ENCODE peak calls at places on chromosomes 4 and X, in nine cellular contexts. W is uterus; I is endodermal cell; O is naive thymus-derived CD4-positive, alpha-beta T cell; N is H9; G is Panc1; C is psoas muscle; S is transverse colon; Q is right atrium auricular region. U is an unnamed sample. For H3K9me3, the result is how much of the 10 kb centered on the place peaks cover.

GRCh38 chr4:184310171-184310567 is 92.5 kb upstream of the ENPP6 start:
- DNase-seq in C (no peak), O (peak), I (peak), N (peak), G (no peak), S (peak), W (no peak), Q (no peak), U (no peak)

GRCh38 chr4:178970433-178971140 is 1528.3 kb upstream of the AGA start:
- DNase-seq in N (no peak), C (no peak), Q (no peak), S (no peak), O (no peak), I (no peak), G (no peak), W (no peak), U (no peak)

GRCh38 chr4:66929748-66930147 is 615.6 kb downstream of the CENPC start:
- DNase-seq in Q (no peak), W (no peak), C (no peak), N (no peak), S (no peak), O (no peak), G (no peak), I (no peak), U (no peak)

GRCh38 chr4:145785391-145786008 is 105.6 kb downstream of the C4orf51 start:
- DNase-seq in W (no peak), I (no peak), C (no peak), G (no peak), S (no peak), N (no peak), O (no peak), Q (no peak), U (no peak)

GRCh38 chrX:17706676-17707075 is 30.6 kb upstream of the SCML1 start:
- DNase-seq in Q (no peak), W (no peak), O (no peak), C (no peak), G (no peak), N (no peak), I (no peak), S (no peak), U (no peak)

GRCh38 chr4:123505077-123505456 is 108.5 kb downstream of the SPRY1 start:
- DNase-seq in O (no peak), S (no peak), Q (no peak), G (no peak), N (no peak), I (peak), W (no peak), C (no peak), U (no peak)

GRCh38 chrX:39903343-39903742 is 194.4 kb downstream of the BCOR start:
- DNase-seq in G (no peak), C (no peak), N (no peak), O (no peak), I (no peak), Q (no peak), W (no peak), S (no peak), U (no peak)

GRCh38 chrX:143873343-143873742 is 10.5 kb upstream of the UBE2NL start:
- DNase-seq in G (no peak), N (no peak), S (no peak), Q (no peak), C (no peak), W (no peak), I (no peak), O (no peak), U (no peak)

GRCh38 chr4:83115000-83115399 is 471 bp upstream of the PLAC8 start:
- DNase-seq in W (no peak), O (no peak), I (no peak), N (no peak), G (no peak), Q (no peak), S (no peak), C (no peak), U (no peak)

GRCh38 chr4:752196-752861 is 46.7 kb downstream of the PCGF3 start:
- DNase-seq in W (no peak), O (no peak), Q (no peak), C (no peak), G (no peak), S (no peak), N (no peak), I (no peak), U (no peak)

GRCh38 chr4:648579-649292 is 23.4 kb downstream of the PDE6B start:
- DNase-seq in N (no peak), W (no peak), C (no peak), G (no peak), Q (no peak), I (peak), S (no peak), O (no peak), U (no peak)

GRCh38 chr4:48681856-48682255 is 98.2 kb downstream of the FRYL start:
- DNase-seq in N (no peak), O (peak), Q (no peak), W (no peak), C (no peak), I (no peak), S (no peak), G (no peak), U (no peak)

GRCh38 chr4:41749650-41750049 is 1.1 kb upstream of the PHOX2B start:
- DNase-seq in N (no peak), I (peak), Q (no peak), S (no peak), C (no peak), W (no peak), O (no peak), G (no peak), U (no peak)

GRCh38 chr4:3375688-3376087 is 66.1 kb upstream of the HGFAC start:
- DNase-seq in W (no peak), O (no peak), Q (peak), S (no peak), N (no peak), C (peak), G (no peak), I (no peak), U (no peak)

GRCh38 chr4:80709082-80709869 is 321.2 kb upstream of the BMP3 start:
- DNase-seq in I (no peak), O (peak), N (no peak), S (no peak), Q (no peak), C (no peak), G (no peak), W (no peak), U (no peak)

GRCh38 chr4:89871211-89871610 is 23.4 kb upstream of the MMRN1 start:
- DNase-seq in G (no peak), W (no peak), N (no peak), S (no peak), O (no peak), I (no peak), Q (no peak), C (no peak), U (no peak)

GRCh38 chr4:140091305-140091704 is 62.7 kb downstream of the MAML3 start:
- DNase-seq in N (no peak), G (no peak), Q (no peak), C (no peak), S (no peak), I (no peak), W (no peak), O (no peak), U (no peak)

GRCh38 chr4:52366625-52367024 is 292.5 kb downstream of the USP46 start:
- DNase-seq in I (no peak), N (no peak), O (no peak), Q (no peak), W (no peak), S (no peak), G (no peak), C (no peak), U (no peak)

GRCh38 chrX:138411048-138411447 is 300.5 kb downstream of the FGF13 start:
- DNase-seq in S (no peak), C (no peak), G (no peak), W (no peak), I (no peak), O (no peak), Q (no peak), N (no peak), U (no peak)

GRCh38 chr4:25769251-25769650 is 93.5 kb downstream of the SEL1L3 start:
- DNase-seq in O (no peak), I (no peak), N (no peak), C (peak), S (no peak), W (no peak), Q (no peak), G (no peak), U (no peak)

GRCh38 chr4:6658635-6659075 is 18.2 kb downstream of the MRFAP1 start:
- DNase-seq in C (peak), W (peak), Q (no peak), G (no peak), O (peak), I (peak), N (peak), S (peak), U (peak)

GRCh38 chrX:79270401-79270800 is 96.7 kb downstream of the ITM2A start:
- DNase-seq in N (peak), O (peak), W (no peak), Q (no peak), C (no peak), I (peak), S (peak), G (peak), U (peak)

GRCh38 chr4:83599183-83599582 is 63.3 kb downstream of the GPAT3 start:
- DNase-seq in N (no peak), W (no peak), G (no peak), O (no peak), I (peak), Q (no peak), S (no peak), C (no peak), U (no peak)

GRCh38 chrX:12770440-12770839 is 20.8 kb upstream of the PRPS2 start:
- DNase-seq in I (no peak), O (peak), C (no peak), N (no peak), Q (no peak), S (no peak), W (no peak), G (no peak), U (no peak)

GRCh38 chr4:39151120-39151713 is 31.1 kb upstream of the WDR19 start:
- DNase-seq in W (no peak), O (no peak), S (no peak), C (no peak), G (no peak), N (no peak), I (no peak), Q (no peak), U (no peak)

GRCh38 chrX:39691724-39692123 is 406.0 kb downstream of the BCOR start:
- DNase-seq in G (no peak), S (no peak), W (no peak), I (no peak), O (no peak), Q (no peak), C (no peak), N (no peak), U (no peak)

GRCh38 chr4:37383579-37384229 is 139.2 kb downstream of the NWD2 start:
- DNase-seq in S (peak), W (no peak), N (peak), I (peak), Q (no peak), C (no peak), O (peak), G (peak), U (no peak)

GRCh38 chr4:33592701-33593100 is 2651.6 kb downstream of the ARAP2 start:
- DNase-seq in I (no peak), S (no peak), G (no peak), C (no peak), W (no peak), O (no peak), Q (no peak), N (no peak), U (no peak)
- H3K9me3 ChIP-seq in I (half or more), S (under half), G (under half), C (under half), W (under half), O (under half), Q (under half), N (under half), U (under half)

GRCh38 chrX:152652467-152652866 is 14.8 kb downstream of the GABRQ start:
- DNase-seq in O (no peak), G (no peak), S (no peak), W (no peak), Q (no peak), N (no peak), C (no peak), I (no peak), U (no peak)
- H3K9me3 ChIP-seq in O (under half), G (under half), S (under half), W (under half), Q (under half), N (half or more), C (under half), I (under half), U (under half)

GRCh38 chrX:66676990-66677389 is 38.1 kb upstream of the EDA2R start:
- DNase-seq in G (no peak), O (no peak), I (no peak), C (no peak), S (no peak), W (no peak), Q (no peak), N (no peak), U (no peak)
- H3K9me3 ChIP-seq in G (under half), O (under half), I (under half), C (under half), S (under half), W (under half), Q (under half), N (under half), U (under half)

GRCh38 chrX:30799327-30799726 is 89.7 kb downstream of the TAB3 start:
- DNase-seq in C (no peak), Q (no peak), N (no peak), O (no peak), W (no peak), G (no peak), I (peak), S (no peak), U (no peak)
- H3K9me3 ChIP-seq in C (under half), Q (under half), N (under half), O (under half), W (under half), G (under half), I (under half), S (under half), U (under half)

DNA sequence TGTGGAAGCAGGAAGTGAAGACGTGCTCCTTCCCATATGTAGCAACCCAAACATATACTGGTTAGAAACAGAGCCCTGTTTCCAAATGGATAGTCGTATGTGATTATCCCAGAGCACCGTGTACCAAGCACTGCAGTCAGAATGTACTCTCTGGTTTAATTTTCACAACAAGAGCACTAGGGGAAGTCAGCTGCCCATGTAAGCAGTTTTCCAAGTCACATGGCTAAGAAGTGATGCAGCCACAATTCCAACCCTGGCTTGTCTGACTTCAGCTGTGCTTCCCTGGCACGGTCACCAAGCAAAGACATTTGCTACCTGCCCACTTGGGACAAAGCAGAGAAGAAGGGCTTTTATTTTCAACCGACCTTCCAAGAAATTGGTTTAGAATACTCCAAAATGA is 28.2 kb upstream of the CEP135 start:
- DNase-seq in Q (no peak), O (no peak), N (no peak), I (no peak), C (no peak), W (no peak), G (no peak), S (no peak), U (no peak)
- H3K9me3 ChIP-seq in Q (under half), O (under half), N (under half), I (under half), C (under half), W (under half), G (under half), S (under half), U (under half)

DNA sequence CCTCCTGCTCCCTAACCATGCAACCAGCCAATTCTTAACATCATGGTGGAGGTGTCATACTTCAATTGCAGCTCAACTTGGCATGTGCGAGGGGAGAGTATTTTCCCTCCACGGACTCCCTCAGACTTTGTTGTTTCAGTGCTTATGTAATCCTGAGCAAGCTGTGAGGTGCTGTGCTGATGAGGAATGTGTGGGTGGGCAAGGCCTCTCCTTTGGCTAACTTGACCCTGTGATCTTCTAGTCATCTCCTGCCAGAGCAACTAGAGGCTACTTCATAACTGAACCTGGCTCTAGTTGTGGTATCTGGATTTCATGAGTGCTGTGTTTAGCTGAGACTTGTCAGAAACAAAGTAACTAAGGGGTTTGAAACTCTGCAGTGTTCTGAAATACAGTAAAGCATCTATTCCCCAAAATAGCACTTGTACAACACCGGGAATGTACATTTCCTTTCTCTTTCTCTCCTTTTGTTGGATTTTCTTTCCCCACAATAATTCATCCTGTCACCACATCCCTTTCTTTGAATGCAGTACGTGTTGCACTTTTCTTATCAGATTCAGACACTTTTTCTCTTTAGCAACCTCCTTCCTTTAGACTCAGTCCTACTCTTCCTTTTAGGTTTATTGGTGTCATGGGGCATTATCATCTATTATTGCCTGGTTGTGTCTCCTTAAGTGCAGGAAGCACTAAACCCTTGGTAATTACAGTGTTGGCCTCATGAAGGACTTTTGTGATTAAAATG is 415.2 kb upstream of the NR3C2 start:
- DNase-seq in Q (no peak), G (no peak), C (no peak), O (no peak), I (no peak), S (no peak), W (no peak), N (no peak), U (no peak)
- H3K9me3 ChIP-seq in Q (under half), G (under half), C (under half), O (under half), I (under half), S (under half), W (under half), N (under half), U (under half)

DNA sequence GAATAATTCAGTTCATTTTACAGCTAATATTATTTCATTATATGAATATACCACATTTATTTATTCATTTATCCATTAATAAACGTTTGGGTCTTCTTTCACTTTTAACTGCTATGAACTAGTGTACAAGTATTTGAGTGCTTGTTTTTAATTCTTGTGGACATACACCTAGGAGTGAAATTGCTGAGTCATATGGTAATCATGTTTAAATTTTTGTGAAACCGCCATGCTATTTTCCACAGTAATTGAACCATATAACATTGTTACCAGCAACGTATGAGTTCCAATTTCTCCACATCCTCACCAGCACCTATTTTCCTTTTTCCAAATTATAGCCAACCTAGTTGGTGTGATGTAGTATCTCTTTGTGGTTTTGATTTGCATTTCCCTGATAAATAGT is 388.2 kb downstream of the MAGEE1 start:
- DNase-seq in G (no peak), W (no peak), I (no peak), C (no peak), Q (no peak), O (no peak), N (no peak), S (no peak), U (no peak)
- H3K9me3 ChIP-seq in G (under half), W (under half), I (under half), C (under half), Q (under half), O (under half), N (under half), S (under half), U (under half)

GRCh38 chr4:11881364-11881763 is 452.7 kb upstream of the HS3ST1 start:
- DNase-seq in W (no peak), N (no peak), S (no peak), I (no peak), G (no peak), Q (no peak), C (no peak), O (no peak), U (no peak)

GRCh38 chr4:11878241-11878640 is 449.5 kb upstream of the HS3ST1 start:
- DNase-seq in C (no peak), Q (no peak), S (no peak), N (no peak), O (no peak), G (no peak), W (no peak), I (no peak), U (no peak)

GRCh38 chr4:11876104-11876503 is 447.4 kb upstream of the HS3ST1 start:
- DNase-seq in O (no peak), I (no peak), Q (no peak), N (no peak), W (no peak), S (no peak), G (no peak), C (no peak), U (no peak)
- H3K9me3 ChIP-seq in O (under half), I (under half), Q (under half), N (under half), W (under half), S (under half), G (under half), C (under half), U (under half)

GRCh38 chrX:7119927-7120577 is 27.5 kb upstream of the STS start:
- DNase-seq in O (no peak), S (no peak), I (no peak), G (no peak), C (no peak), N (no peak), W (no peak), Q (no peak), U (no peak)

GRCh38 chrX:7115557-7115956 is 32.0 kb upstream of the STS start:
- DNase-seq in W (peak), O (no peak), C (no peak), I (no peak), Q (no peak), N (no peak), G (no peak), S (no peak), U (no peak)

GRCh38 chrX:7116081-7116480 is 31.4 kb upstream of the STS start:
- DNase-seq in I (no peak), N (no peak), W (no peak), S (no peak), G (no peak), C (no peak), Q (no peak), O (no peak), U (no peak)

GRCh38 chrX:7117587-7117986 is 29.9 kb upstream of the STS start:
- DNase-seq in S (no peak), W (no peak), Q (no peak), N (peak), G (no peak), I (peak), O (no peak), C (no peak), U (no peak)

GRCh38 chrX:7120578-7121219 is 26.8 kb upstream of the STS start:
- DNase-seq in I (no peak), G (no peak), C (no peak), O (no peak), W (no peak), N (no peak), Q (no peak), S (peak), U (no peak)
- H3K9me3 ChIP-seq in I (under half), G (under half), C (under half), O (under half), W (under half), N (under half), Q (under half), S (under half), U (under half)

GRCh38 chr4:116015549-116015948 is 902.1 kb upstream of the NDST4 start:
- DNase-seq in G (no peak), O (no peak), I (no peak), C (no peak), W (no peak), N (no peak), Q (no peak), S (no peak), U (no peak)

GRCh38 chr4:116018831-116019230 is 905.4 kb upstream of the NDST4 start:
- DNase-seq in C (no peak), O (no peak), I (no peak), G (no peak), N (no peak), W (no peak), Q (no peak), S (no peak), U (no peak)

GRCh38 chr4:116015062-116015461 is 901.6 kb upstream of the NDST4 start:
- DNase-seq in Q (no peak), N (no peak), C (no peak), W (no peak), O (no peak), I (no peak), S (no peak), G (no peak), U (no peak)

GRCh38 chr4:116020141-116020722 is 906.8 kb upstream of the NDST4 start:
- DNase-seq in Q (no peak), C (no peak), I (no peak), O (no peak), S (no peak), N (no peak), G (no peak), W (no peak), U (no peak)

GRCh38 chr4:116016201-116016600 is 902.8 kb upstream of the NDST4 start:
- DNase-seq in I (no peak), O (no peak), G (no peak), W (no peak), Q (no peak), S (no peak), C (peak), N (no peak), U (no peak)
- H3K9me3 ChIP-seq in I (half or more), O (under half), G (under half), W (under half), Q (under half), S (under half), C (under half), N (under half), U (under half)